ENCODE peak calls at places on chromosomes 13 and 19, in seven cellular contexts. Y is cardiac muscle cell; W is ecto neural progenitor cell; E is RWPE1; H is activated T-cell treated with anti-CD3 and anti-CD28 coated beads, Interleukin-2, amount 50 U/mL, for 1 hour; X is activated effector memory CD4-positive, alpha-beta T cell treated with Interleukin-2 at 50 U/mL for 16 hours; C is midbrain. T is an unnamed sample.

GRCh38 chr19:48553676-48554384 is 1.9 kb downstream of the SULT2B1 start:
- DNase-seq in H (no peak), C (no peak), E (peak), W (no peak), Y (peak), X (no peak), T (peak)

GRCh38 chr13:27151798-27152599 is 19.6 kb downstream of the USP12 start:
- DNase-seq in C (no peak), X (no peak), W (no peak), H (no peak), Y (no peak), E (no peak), T (no peak)

GRCh38 chr19:48798937-48799336 is 11.9 kb downstream of the BCAT2 start:
- DNase-seq in W (peak), C (no peak), X (no peak), H (no peak), E (no peak), Y (no peak), T (no peak)

GRCh38 chr19:33578697-33579096 is 43.1 kb upstream of the CHST8 start:
- DNase-seq in Y (no peak), W (no peak), H (no peak), E (no peak), C (no peak), X (no peak), T (no peak)

GRCh38 chr13:113927661-113928581 is 46.0 kb downstream of the C13orf46 start:
- DNase-seq in X (no peak), W (peak), E (no peak), C (no peak), Y (peak), H (peak), T (no peak)

GRCh38 chr19:51980116-51980736 is 6.4 kb downstream of the ZNF350 start:
- DNase-seq in C (no peak), W (no peak), E (no peak), H (no peak), X (no peak), Y (peak), T (peak)

GRCh38 chr13:59477011-59477410 is 686.7 kb downstream of the DIAPH3 start:
- DNase-seq in Y (no peak), H (no peak), E (no peak), C (no peak), X (no peak), W (no peak), T (no peak)

GRCh38 chr13:74027161-74027779 is 106.9 kb downstream of the KLF12 start:
- DNase-seq in W (no peak), H (no peak), E (no peak), C (no peak), Y (no peak), X (no peak), T (no peak)

GRCh38 chr19:45901432-45901903 is 945 bp downstream of the MYPOP start:
- DNase-seq in X (no peak), C (no peak), Y (peak), E (no peak), W (no peak), H (peak), T (peak)

GRCh38 chr13:29922281-29922821 is 71.9 kb upstream of the UBL3 start:
- DNase-seq in E (peak), C (no peak), Y (peak), X (no peak), W (no peak), H (no peak), T (no peak)

GRCh38 chr13:106297283-106297682 is 238.2 kb downstream of the EFNB2 start:
- DNase-seq in E (no peak), Y (no peak), H (no peak), W (no peak), X (no peak), C (no peak), T (no peak)

GRCh38 chr13:25345555-25345954 is 26.2 kb upstream of the ATP8A2 start:
- DNase-seq in Y (no peak), E (no peak), X (no peak), W (no peak), C (no peak), H (no peak), T (no peak)

GRCh38 chr13:26061947-26062346 is 10.1 kb upstream of the SHISA2 start:
- DNase-seq in C (no peak), Y (peak), E (no peak), H (no peak), X (no peak), W (no peak), T (peak)

GRCh38 chr13:84645196-84646071 is 763.2 kb upstream of the SLITRK1 start:
- DNase-seq in C (no peak), H (no peak), E (no peak), Y (no peak), W (no peak), X (no peak), T (peak)

GRCh38 chr13:23427342-23428182 is 5.9 kb downstream of the SACS start:
- DNase-seq in X (no peak), C (no peak), H (no peak), E (peak), W (no peak), Y (peak), T (no peak)

GRCh38 chr19:15107056-15108010 is at the start of gene SYDE1:
- DNase-seq in W (peak), H (no peak), E (peak), C (peak), Y (peak), X (no peak), T (no peak)

GRCh38 chr13:76976488-76976887 is 15.4 kb upstream of the CLN5 start:
- DNase-seq in X (no peak), H (no peak), W (no peak), Y (no peak), E (no peak), C (no peak), T (no peak)

GRCh38 chr19:54952591-54953344 is 5.4 kb upstream of the NLRP7 start:
- DNase-seq in H (no peak), C (peak), W (peak), E (peak), X (no peak), Y (peak), T (peak)

GRCh38 chr13:33303885-33304284 is 18.3 kb upstream of the STARD13 start:
- DNase-seq in Y (peak), E (no peak), W (no peak), H (no peak), C (no peak), X (no peak), T (no peak)

GRCh38 chr19:55687281-55688172 is 12.5 kb downstream of the EPN1 start:
- DNase-seq in C (no peak), W (no peak), X (no peak), Y (no peak), E (no peak), H (no peak), T (no peak)

GRCh38 chr13:25847145-25847544 is 204.7 kb downstream of the SHISA2 start:
- DNase-seq in W (no peak), X (no peak), H (no peak), Y (no peak), C (no peak), E (no peak), T (peak)

GRCh38 chr19:42270346-42271044 is 1.4 kb downstream of the CIC start:
- DNase-seq in C (peak), W (no peak), X (peak), E (peak), H (peak), Y (peak), T (peak)

GRCh38 chr19:30178721-30179402 is 193.3 kb upstream of the ZNF536 start:
- DNase-seq in W (no peak), C (no peak), E (no peak), H (no peak), X (no peak), Y (no peak), T (no peak)

GRCh38 chr19:40702337-40703012 is 12.0 kb upstream of the NUMBL start:
- DNase-seq in E (no peak), H (no peak), C (no peak), Y (peak), X (no peak), W (peak), T (no peak)

GRCh38 chr13:23618341-23618740 is 48.1 kb downstream of the TNFRSF19 start:
- DNase-seq in X (no peak), C (no peak), W (no peak), H (no peak), E (peak), Y (peak), T (no peak)

GRCh38 chr13:100214886-100215285 is 126.0 kb downstream of the PCCA start:
- DNase-seq in Y (peak), C (no peak), W (no peak), H (no peak), X (no peak), E (peak), T (no peak)

GRCh38 chr13:53010374-53011105 is 18.1 kb upstream of the OLFM4 start:
- DNase-seq in H (no peak), X (no peak), Y (no peak), W (no peak), E (peak), C (no peak), T (no peak)

GRCh38 chr19:5903054-5903501 is 512 bp downstream of the NDUFA11 start:
- DNase-seq in H (no peak), Y (peak), C (no peak), X (no peak), W (no peak), E (peak), T (peak)

T was measured in MV-4-11.